ENCODE peak calls at places on chromosomes 3 and 15, in eight cellular contexts. S is AG10803, C is heart right ventricle, K is keratinocyte, B is astrocyte of the spinal cord, P is tibial artery, U is GM06990, A is A549. J is an unnamed sample.
A peak's percentile ranks its signal among the peaks of the same experiment; 100 is the strongest.

GRCh38 chr15:60912984-60913697 is 316.0 kb downstream of the RORA start:
- DNase-seq in B (no peak), S (no peak), P (no peak), A (no peak), U (no peak), K (no peak), C (no peak), J (no peak)

GRCh38 chr15:31433574-31433973 is 106.9 kb downstream of the KLF13 start:
- DNase-seq in K (no peak), P (no peak), U (no peak), A (no peak), B (no peak), S (no peak), C (no peak), J (no peak)

GRCh38 chr3:119763466-119763865 is 18.4 kb upstream of the NR1I2 start:
- DNase-seq in C (no peak), P (no peak), K (no peak), U (no peak), A (no peak), B (no peak), S (no peak), J (no peak)

GRCh38 chr15:74400313-74400850 is 32.9 kb upstream of the CYP11A1 start:
- DNase-seq in P (no peak), U (no peak), C (no peak), A (no peak), S (peak; percentile 40), B (no peak), K (no peak), J (no peak)

GRCh38 chr15:66819084-66819483 is 117.0 kb downstream of the SMAD6 start:
- DNase-seq in U (no peak), P (peak; percentile 13), S (no peak), A (no peak), B (no peak), C (no peak), K (no peak), J (no peak)

GRCh38 chr15:72168131-72168825 is 29.3 kb downstream of the GRAMD2A start:
- DNase-seq in B (peak; percentile 66), S (no peak), U (no peak), P (no peak), A (no peak), K (no peak), C (no peak), J (no peak)

GRCh38 chr3:152100491-152101086 is 168.1 kb upstream of the MBNL1 start:
- DNase-seq in B (no peak), P (no peak), A (no peak), C (no peak), K (no peak), U (peak; percentile 46), S (no peak), J (peak; percentile 22)

GRCh38 chr3:64685800-64686445 is 1.9 kb downstream of the ADAMTS9 start:
- DNase-seq in S (peak; percentile 87), C (peak; percentile 97), U (peak; percentile 15), B (peak; percentile 90), K (peak; percentile 44), A (peak; percentile 22), P (peak; percentile 97), J (peak; percentile 94)

GRCh38 chr3:51343918-51344687 is 41.0 kb upstream of the MANF start:
- DNase-seq in P (peak; percentile 70), C (no peak), U (no peak), A (no peak), K (no peak), B (peak; percentile 59), S (peak; percentile 83), J (peak; percentile 79)

DNA sequence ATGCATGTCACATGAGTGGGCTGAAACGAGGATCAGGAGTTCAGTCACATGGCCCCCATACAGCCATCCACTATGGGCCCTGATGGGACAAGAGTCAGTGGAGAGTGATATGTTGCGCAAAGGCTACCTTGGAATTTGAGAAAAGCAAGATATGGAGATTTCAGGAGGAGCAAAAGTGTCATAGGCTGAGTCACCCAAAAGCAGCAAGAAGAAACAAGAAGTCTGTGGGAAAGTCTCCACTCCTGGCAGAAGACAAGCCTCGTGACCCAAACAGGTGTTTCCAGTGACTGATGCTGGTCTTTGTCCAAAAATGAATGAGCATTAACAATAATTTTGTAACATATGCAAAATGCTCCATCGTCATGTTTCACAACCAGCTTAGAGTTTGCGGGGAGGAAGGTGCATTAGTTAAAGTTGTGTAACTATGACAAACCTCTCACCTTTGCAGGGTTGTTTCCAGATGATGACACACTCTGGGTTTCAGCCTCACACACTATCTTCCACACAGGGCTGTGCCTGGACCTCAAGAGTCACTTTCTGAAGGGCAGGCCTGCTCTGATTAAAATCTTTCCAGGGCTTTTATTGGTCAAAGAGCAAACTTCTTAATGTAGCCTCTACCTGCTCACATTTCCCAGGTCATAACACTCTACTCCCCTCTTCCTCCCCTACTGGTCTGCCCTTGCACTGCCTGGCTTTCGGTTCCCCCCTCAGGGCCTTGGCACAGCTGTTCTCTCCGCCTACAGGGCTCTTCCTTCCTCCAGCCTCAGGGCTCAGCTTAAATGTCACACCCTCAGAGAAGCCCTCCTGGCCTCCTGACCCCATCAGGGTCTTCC is 3.9 kb upstream of the DNASE1L3 start:
- DNase-seq in B (no peak), A (no peak), P (no peak), U (peak; percentile 81), K (peak; percentile 97), S (peak; percentile 39), C (no peak), J (peak; percentile 17)
- TF ChIP-seq CTCF in B (no peak), A (no peak), P (no peak), U (peak; percentile 38), K (peak; percentile 15), S (no peak), C (no peak), J (no peak)

GRCh38 chr3:45225465-45226205 is 452 bp downstream of the TMEM158 start:
- DNase-seq in P (no peak), A (no peak), B (no peak), S (peak; percentile 27), K (no peak), U (peak; percentile 36), C (no peak), J (no peak)

GRCh38 chr3:45224824-45225464 is 1.1 kb downstream of the TMEM158 start:
- DNase-seq in P (peak; percentile 79), S (peak; percentile 73), B (peak; percentile 73), A (peak; percentile 50), K (no peak), C (peak; percentile 63), U (peak; percentile 26), J (peak; percentile 63)

GRCh38 chr3:45227131-45227819 is 1.2 kb upstream of the TMEM158 start:
- DNase-seq in A (no peak), K (no peak), S (no peak), C (no peak), B (no peak), U (no peak), P (peak; percentile 15), J (no peak)

GRCh38 chr3:45227946-45228345 is 1.9 kb upstream of the TMEM158 start:
- DNase-seq in B (no peak), P (peak; percentile 34), C (no peak), U (no peak), S (no peak), A (no peak), K (no peak), J (no peak)

DNA sequence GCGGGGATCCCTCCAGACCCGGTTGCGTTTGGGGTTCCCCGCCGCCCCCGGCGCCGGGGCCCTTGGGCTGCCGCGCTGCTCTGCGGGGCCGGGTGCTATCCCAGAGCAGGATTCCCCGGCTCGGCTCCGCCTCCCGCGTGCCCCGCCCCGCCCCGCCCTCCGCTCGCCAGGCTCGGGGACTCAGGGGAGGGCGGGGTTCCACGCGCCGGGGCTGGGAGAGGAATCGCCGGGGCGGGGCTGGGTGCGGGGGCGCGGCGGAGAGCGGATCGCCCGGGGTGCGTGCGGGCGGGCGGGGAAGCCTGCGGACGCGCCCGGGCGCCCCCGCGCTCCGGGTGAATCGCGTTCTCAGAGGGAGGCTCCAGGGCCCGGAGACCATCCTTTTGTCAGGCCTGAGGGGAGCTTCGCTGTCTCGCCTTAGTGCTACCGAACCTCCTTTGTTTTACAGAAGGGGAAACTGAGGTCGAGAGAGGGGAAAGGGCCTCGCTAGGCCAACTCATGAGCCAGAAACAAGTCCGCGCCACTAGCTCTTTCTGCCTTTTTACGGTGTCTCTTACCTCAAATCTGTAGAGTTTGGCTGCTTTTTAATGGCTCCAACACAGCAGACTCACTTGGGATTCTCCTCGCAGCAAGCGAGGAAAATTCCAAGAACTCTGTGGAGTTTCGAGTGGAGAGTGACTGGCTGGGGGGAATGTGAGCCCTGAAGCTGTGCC is at the start of gene TMEM158:
- DNase-seq in B (peak; percentile 70), U (peak; percentile 62), A (peak; percentile 86), P (peak; percentile 84), C (peak; percentile 70), K (no peak), S (peak; percentile 68), J (peak; percentile 95)
- H3K4me3 ChIP-seq in B (peak within 1 kb of the TSS; percentile 61), U (peak within 1 kb of the TSS; percentile 43), A (peak within 1 kb of the TSS; percentile 62), P (peak within 1 kb of the TSS; percentile 69), C (peak within 1 kb of the TSS; percentile 48), K (peak within 1 kb of the TSS; percentile 76), S (peak within 1 kb of the TSS; percentile 79), J (peak within 1 kb of the TSS; percentile 89)

DNA sequence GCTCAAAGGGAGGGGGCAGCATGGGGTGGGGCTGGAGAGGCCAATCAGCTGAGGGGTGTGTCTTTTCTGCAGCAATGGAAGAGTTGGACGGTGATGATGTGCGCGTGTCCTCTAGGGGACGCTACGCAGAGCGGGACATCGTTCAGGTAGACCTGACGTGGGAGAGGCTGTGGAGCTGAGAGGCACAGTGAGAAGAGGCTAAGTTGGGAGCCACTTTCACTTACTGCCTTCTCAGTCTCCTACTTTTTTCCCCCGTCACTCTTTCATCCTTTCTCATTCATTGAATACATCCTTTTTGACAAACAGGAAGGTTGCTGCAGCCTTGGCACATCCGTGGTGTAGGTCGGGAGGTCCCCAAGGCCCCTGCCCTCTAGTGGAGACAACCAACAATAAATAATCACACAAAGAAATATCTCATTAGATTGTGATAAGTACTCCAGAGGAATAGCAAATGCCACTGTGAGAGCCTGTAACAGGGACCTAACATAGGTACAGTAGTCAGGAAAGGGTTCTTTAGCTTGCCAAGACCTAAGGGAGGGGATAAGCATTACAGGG is 4.4 kb upstream of the BRPF1 start:
- DNase-seq in P (no peak), A (peak; percentile 76), B (no peak), U (peak; percentile 46), K (no peak), C (no peak), S (no peak), J (no peak)
- TF ChIP-seq CTCF in P (no peak), A (peak; percentile 59), B (peak; percentile 18), U (peak; percentile 69), K (peak; percentile 37), C (no peak), S (peak; percentile 13), J (no peak)

GRCh38 chr3:128994173-128994512 is 267 bp upstream of the CFAP92 start:
- DNase-seq in C (no peak), P (no peak), A (no peak), K (no peak), B (no peak), U (no peak), S (no peak), J (no peak)

GRCh38 chr3:128993461-128994172 is at the start of gene CFAP92:
- DNase-seq in C (peak; percentile 89), S (peak; percentile 24), A (peak; percentile 72), B (peak; percentile 45), P (peak; percentile 87), K (no peak), U (peak; percentile 84), J (peak; percentile 84)

GRCh38 chr3:128996200-128996599 is 2.3 kb upstream of the CFAP92 start:
- DNase-seq in U (no peak), P (no peak), K (no peak), A (no peak), B (no peak), C (no peak), S (no peak), J (no peak)

GRCh38 chr3:128995737-128996136 is 1.9 kb upstream of the CFAP92 start:
- DNase-seq in S (no peak), A (no peak), K (no peak), U (no peak), P (no peak), C (no peak), B (no peak), J (no peak)

GRCh38 chr3:128994581-128995161 is 795 bp upstream of the CFAP92 start:
- DNase-seq in A (no peak), P (no peak), U (no peak), B (no peak), C (no peak), S (no peak), K (no peak), J (no peak)
- H3K4me3 ChIP-seq in A (no peak overlapping the region), P (peak overlapping the region; percentile 50), U (peak overlapping the region; percentile 3), B (no peak overlapping the region), C (no peak overlapping the region), S (no peak overlapping the region), K (no peak overlapping the region), J (no peak overlapping the region)

J was measured in foreskin fibroblast.